ENCODE peak calls at places on chromosomes 7 and 10, in ten cellular contexts. One of them, this sample, is unnamed.

GRCh38 chr7:30347226-30348082 is 63.1 kb downstream of the ZNRF2 start:
- DNase-seq in sigmoid colon: no peak
- DNase-seq in transverse colon: no peak
- DNase-seq in vagina: no peak
- DNase-seq in breast epithelium: no peak
- DNase-seq in HCT116: no peak
- DNase-seq in GM12878: no peak
- DNase-seq in prostate gland: no peak
- DNase-seq in spleen: no peak
- DNase-seq in upper lobe of left lung: no peak
- DNase-seq in this sample: no peak

GRCh38 chr10:45646384-45647050 is 26.1 kb downstream of the ZFAND4 start:
- DNase-seq in sigmoid colon: no peak
- DNase-seq in transverse colon: no peak
- DNase-seq in vagina: no peak
- DNase-seq in breast epithelium: no peak
- DNase-seq in HCT116: no peak
- DNase-seq in GM12878: no peak
- DNase-seq in prostate gland: no peak
- DNase-seq in spleen: no peak
- DNase-seq in upper lobe of left lung: no peak
- DNase-seq in this sample: no peak

GRCh38 chr7:159056722-159057121 is 87.9 kb downstream of the VIPR2 start:
- DNase-seq in sigmoid colon: peak; percentile 46
- DNase-seq in transverse colon: no peak
- DNase-seq in vagina: no peak
- DNase-seq in breast epithelium: no peak
- DNase-seq in HCT116: no peak
- DNase-seq in GM12878: no peak
- DNase-seq in prostate gland: no peak
- DNase-seq in spleen: no peak
- DNase-seq in upper lobe of left lung: no peak
- DNase-seq in this sample: no peak

GRCh38 chr7:108650487-108650886 is 80.8 kb downstream of the DNAJB9 start:
- DNase-seq in sigmoid colon: no peak
- DNase-seq in transverse colon: no peak
- DNase-seq in vagina: no peak
- DNase-seq in breast epithelium: no peak
- DNase-seq in HCT116: no peak
- DNase-seq in GM12878: no peak
- DNase-seq in prostate gland: no peak
- DNase-seq in spleen: no peak
- DNase-seq in upper lobe of left lung: no peak
- DNase-seq in this sample: no peak

GRCh38 chr10:59991661-59992060 is 85.3 kb upstream of the CCDC6 start:
- DNase-seq in sigmoid colon: peak; percentile 71
- DNase-seq in transverse colon: peak; percentile 55
- DNase-seq in vagina: no peak
- DNase-seq in breast epithelium: no peak
- DNase-seq in HCT116: peak; percentile 56
- DNase-seq in GM12878: no peak
- DNase-seq in prostate gland: peak; percentile 84
- DNase-seq in spleen: no peak
- DNase-seq in upper lobe of left lung: peak; percentile 78
- DNase-seq in this sample: no peak

GRCh38 chr10:28532223-28532508 is 752 bp upstream of the WAC start:
- DNase-seq in sigmoid colon: no peak
- DNase-seq in transverse colon: no peak
- DNase-seq in vagina: no peak
- DNase-seq in breast epithelium: peak; percentile 62
- DNase-seq in HCT116: no peak
- DNase-seq in GM12878: no peak
- DNase-seq in prostate gland: no peak
- DNase-seq in spleen: no peak
- DNase-seq in upper lobe of left lung: no peak
- DNase-seq in this sample: peak; percentile 39

GRCh38 chr10:11197266-11197712 is 179.6 kb downstream of the CELF2 start:
- DNase-seq in sigmoid colon: no peak
- DNase-seq in transverse colon: peak; percentile 53
- DNase-seq in vagina: no peak
- DNase-seq in breast epithelium: no peak
- DNase-seq in HCT116: no peak
- DNase-seq in GM12878: peak; percentile 79
- DNase-seq in prostate gland: peak; percentile 69
- DNase-seq in spleen: no peak
- DNase-seq in upper lobe of left lung: peak; percentile 79
- DNase-seq in this sample: no peak

GRCh38 chr7:24917510-24918239 is 62.3 kb downstream of the OSBPL3 start:
- DNase-seq in sigmoid colon: no peak
- DNase-seq in transverse colon: no peak
- DNase-seq in vagina: no peak
- DNase-seq in breast epithelium: no peak
- DNase-seq in HCT116: no peak
- DNase-seq in GM12878: no peak
- DNase-seq in prostate gland: no peak
- DNase-seq in spleen: no peak
- DNase-seq in upper lobe of left lung: no peak
- DNase-seq in this sample: no peak

GRCh38 chr7:117229350-117229749 is 93.5 kb downstream of the WNT2 start:
- DNase-seq in sigmoid colon: no peak
- DNase-seq in transverse colon: no peak
- DNase-seq in vagina: no peak
- DNase-seq in breast epithelium: no peak
- DNase-seq in HCT116: no peak
- DNase-seq in GM12878: no peak
- DNase-seq in prostate gland: no peak
- DNase-seq in spleen: no peak
- DNase-seq in upper lobe of left lung: no peak
- DNase-seq in this sample: no peak

GRCh38 chr7:132760241-132760616 is 184.0 kb upstream of the PLXNA4 start:
- DNase-seq in sigmoid colon: no peak
- DNase-seq in transverse colon: no peak
- DNase-seq in vagina: no peak
- DNase-seq in breast epithelium: no peak
- DNase-seq in HCT116: no peak
- DNase-seq in GM12878: no peak
- DNase-seq in prostate gland: no peak
- DNase-seq in spleen: no peak
- DNase-seq in upper lobe of left lung: no peak
- DNase-seq in this sample: no peak

GRCh38 chr7:111082351-111082750 is 8.6 kb upstream of the LRRN3 start:
- DNase-seq in sigmoid colon: no peak
- DNase-seq in transverse colon: no peak
- DNase-seq in vagina: no peak
- DNase-seq in breast epithelium: no peak
- DNase-seq in HCT116: no peak
- DNase-seq in GM12878: no peak
- DNase-seq in prostate gland: no peak
- DNase-seq in spleen: no peak
- DNase-seq in upper lobe of left lung: no peak
- DNase-seq in this sample: no peak

GRCh38 chr7:116706668-116707126 is 34.7 kb downstream of the MET start:
- DNase-seq in sigmoid colon: no peak
- DNase-seq in transverse colon: no peak
- DNase-seq in vagina: no peak
- DNase-seq in breast epithelium: no peak
- DNase-seq in HCT116: peak; percentile 81
- DNase-seq in GM12878: no peak
- DNase-seq in prostate gland: no peak
- DNase-seq in spleen: no peak
- DNase-seq in upper lobe of left lung: no peak
- DNase-seq in this sample: no peak

GRCh38 chr10:31120392-31120791 is 88.7 kb upstream of the ZNF438 start:
- DNase-seq in sigmoid colon: no peak
- DNase-seq in transverse colon: no peak
- DNase-seq in vagina: no peak
- DNase-seq in breast epithelium: no peak
- DNase-seq in HCT116: no peak
- DNase-seq in GM12878: no peak
- DNase-seq in prostate gland: no peak
- DNase-seq in spleen: no peak
- DNase-seq in upper lobe of left lung: no peak
- DNase-seq in this sample: no peak
- TF ChIP-seq POLR2AphosphoS5 in sigmoid colon: no peak
- TF ChIP-seq POLR2AphosphoS5 in transverse colon: no peak
- TF ChIP-seq POLR2AphosphoS5 in vagina: no peak
- TF ChIP-seq POLR2AphosphoS5 in breast epithelium: no peak
- TF ChIP-seq POLR2AphosphoS5 in HCT116: no peak
- TF ChIP-seq POLR2AphosphoS5 in GM12878: no peak
- TF ChIP-seq POLR2AphosphoS5 in prostate gland: no peak
- TF ChIP-seq POLR2AphosphoS5 in spleen: no peak
- TF ChIP-seq POLR2AphosphoS5 in upper lobe of left lung: no peak
- TF ChIP-seq POLR2AphosphoS5 in this sample: no peak

GRCh38 chr7:67765481-67765880 is 768.8 kb downstream of the TYW1 start:
- DNase-seq in sigmoid colon: no peak
- DNase-seq in transverse colon: no peak
- DNase-seq in vagina: no peak
- DNase-seq in breast epithelium: no peak
- DNase-seq in HCT116: no peak
- DNase-seq in GM12878: no peak
- DNase-seq in prostate gland: no peak
- DNase-seq in spleen: no peak
- DNase-seq in upper lobe of left lung: no peak
- DNase-seq in this sample: no peak

GRCh38 chr7:67760971-67761370 is 764.3 kb downstream of the TYW1 start:
- DNase-seq in sigmoid colon: no peak
- DNase-seq in transverse colon: no peak
- DNase-seq in vagina: no peak
- DNase-seq in breast epithelium: no peak
- DNase-seq in HCT116: no peak
- DNase-seq in GM12878: no peak
- DNase-seq in prostate gland: no peak
- DNase-seq in spleen: no peak
- DNase-seq in upper lobe of left lung: no peak
- DNase-seq in this sample: no peak

GRCh38 chr7:67758551-67758950 is 761.9 kb downstream of the TYW1 start:
- DNase-seq in sigmoid colon: no peak
- DNase-seq in transverse colon: no peak
- DNase-seq in vagina: no peak
- DNase-seq in breast epithelium: no peak
- DNase-seq in HCT116: no peak
- DNase-seq in GM12878: no peak
- DNase-seq in prostate gland: no peak
- DNase-seq in spleen: no peak
- DNase-seq in upper lobe of left lung: no peak
- DNase-seq in this sample: no peak

DNA sequence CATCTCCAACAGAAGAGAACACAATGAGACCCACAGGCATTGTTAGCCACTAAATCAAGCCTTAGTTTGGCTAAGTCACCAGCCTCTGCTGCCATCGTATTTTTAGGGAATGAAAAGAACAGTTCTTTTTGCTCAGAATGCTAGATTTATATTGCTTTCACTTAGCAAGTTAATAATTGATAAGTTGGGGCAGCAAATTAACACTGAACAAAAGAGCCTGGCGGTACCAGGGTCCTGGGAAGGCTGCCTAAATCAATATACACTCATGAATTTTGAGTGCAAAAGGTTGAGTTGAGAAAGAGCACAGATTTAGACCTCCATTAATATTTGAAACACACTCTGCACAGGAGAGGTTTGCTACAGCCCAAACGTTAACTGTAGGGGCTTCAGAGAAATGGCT is 767.7 kb downstream of the TYW1 start:
- DNase-seq in sigmoid colon: no peak
- DNase-seq in transverse colon: no peak
- DNase-seq in vagina: no peak
- DNase-seq in breast epithelium: no peak
- DNase-seq in HCT116: no peak
- DNase-seq in GM12878: no peak
- DNase-seq in prostate gland: no peak
- DNase-seq in spleen: no peak
- DNase-seq in upper lobe of left lung: no peak
- DNase-seq in this sample: no peak
- TF ChIP-seq POLR2A in sigmoid colon: no peak
- TF ChIP-seq POLR2A in transverse colon: no peak
- TF ChIP-seq POLR2A in vagina: no peak
- TF ChIP-seq POLR2A in breast epithelium: no peak
- TF ChIP-seq POLR2A in HCT116: no peak
- TF ChIP-seq POLR2A in GM12878: no peak
- TF ChIP-seq POLR2A in prostate gland: no peak
- TF ChIP-seq POLR2A in spleen: no peak
- TF ChIP-seq POLR2A in upper lobe of left lung: no peak
- TF ChIP-seq POLR2A in this sample: no peak

GRCh38 chr7:156752371-156753297 is 112.1 kb downstream of the RNF32 start:
- DNase-seq in sigmoid colon: no peak
- DNase-seq in transverse colon: no peak
- DNase-seq in vagina: no peak
- DNase-seq in breast epithelium: no peak
- DNase-seq in HCT116: no peak
- DNase-seq in GM12878: no peak
- DNase-seq in prostate gland: no peak
- DNase-seq in spleen: no peak
- DNase-seq in upper lobe of left lung: no peak
- DNase-seq in this sample: no peak
- TF ChIP-seq POLR2AphosphoS5 in sigmoid colon: no peak
- TF ChIP-seq POLR2AphosphoS5 in transverse colon: no peak
- TF ChIP-seq POLR2AphosphoS5 in vagina: no peak
- TF ChIP-seq POLR2AphosphoS5 in breast epithelium: no peak
- TF ChIP-seq POLR2AphosphoS5 in HCT116: no peak
- TF ChIP-seq POLR2AphosphoS5 in GM12878: no peak
- TF ChIP-seq POLR2AphosphoS5 in prostate gland: no peak
- TF ChIP-seq POLR2AphosphoS5 in spleen: no peak
- TF ChIP-seq POLR2AphosphoS5 in upper lobe of left lung: no peak
- TF ChIP-seq POLR2AphosphoS5 in this sample: no peak

GRCh38 chr7:64313740-64314491 is at the start of gene ZNF736:
- DNase-seq in sigmoid colon: peak; percentile 95
- DNase-seq in transverse colon: peak; percentile 91
- DNase-seq in vagina: no peak
- DNase-seq in breast epithelium: peak; percentile 91
- DNase-seq in HCT116: no peak
- DNase-seq in GM12878: peak; percentile 79
- DNase-seq in prostate gland: peak; percentile 89
- DNase-seq in spleen: peak; percentile 94
- DNase-seq in upper lobe of left lung: peak; percentile 94
- DNase-seq in this sample: peak; percentile 65
- TF ChIP-seq POLR2A in sigmoid colon: no peak
- TF ChIP-seq POLR2A in transverse colon: peak; percentile 75
- TF ChIP-seq POLR2A in vagina: no peak
- TF ChIP-seq POLR2A in breast epithelium: peak; percentile 44
- TF ChIP-seq POLR2A in HCT116: no peak
- TF ChIP-seq POLR2A in GM12878: peak; percentile 93
- TF ChIP-seq POLR2A in prostate gland: peak; percentile 58
- TF ChIP-seq POLR2A in spleen: peak; percentile 42
- TF ChIP-seq POLR2A in upper lobe of left lung: peak; percentile 24
- TF ChIP-seq POLR2A in this sample: peak; percentile 86

DNA sequence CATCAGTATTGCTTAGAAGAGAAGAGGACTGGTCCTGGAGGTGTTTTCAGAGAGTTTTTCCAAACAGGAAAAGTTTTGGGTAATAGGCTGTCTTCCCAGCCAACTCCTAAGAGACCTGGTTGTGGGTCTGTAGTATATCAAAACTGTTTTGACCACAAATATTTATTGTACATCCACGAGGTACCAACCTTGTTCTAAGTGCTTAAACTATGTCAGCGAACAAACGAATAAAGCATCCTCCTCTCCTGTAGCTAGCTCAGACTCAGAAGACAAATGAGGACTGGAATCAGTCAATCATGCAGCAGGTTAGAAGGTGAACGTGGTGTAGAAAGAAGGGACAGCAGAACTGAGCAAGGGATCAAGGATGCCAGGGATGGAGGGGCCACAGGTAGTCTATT is 61.6 kb upstream of the MKI67 start:
- DNase-seq in sigmoid colon: no peak
- DNase-seq in transverse colon: no peak
- DNase-seq in vagina: no peak
- DNase-seq in breast epithelium: no peak
- DNase-seq in HCT116: no peak
- DNase-seq in GM12878: no peak
- DNase-seq in prostate gland: no peak
- DNase-seq in spleen: no peak
- DNase-seq in upper lobe of left lung: no peak
- DNase-seq in this sample: no peak
- TF ChIP-seq POLR2AphosphoS5 in sigmoid colon: no peak
- TF ChIP-seq POLR2AphosphoS5 in transverse colon: no peak
- TF ChIP-seq POLR2AphosphoS5 in vagina: no peak
- TF ChIP-seq POLR2AphosphoS5 in breast epithelium: no peak
- TF ChIP-seq POLR2AphosphoS5 in HCT116: no peak
- TF ChIP-seq POLR2AphosphoS5 in GM12878: no peak
- TF ChIP-seq POLR2AphosphoS5 in prostate gland: no peak
- TF ChIP-seq POLR2AphosphoS5 in spleen: no peak
- TF ChIP-seq POLR2AphosphoS5 in upper lobe of left lung: no peak
- TF ChIP-seq POLR2AphosphoS5 in this sample: no peak